ENCODE peak calls at places on chromosome 12, in four cellular contexts. D is lung microvascular endothelial cell; C is T-cell; Z is activated CD8-positive, alpha-beta memory T cell treated with anti-CD3 and anti-CD28 coated beads for 24 hours. B is an unnamed sample.

GRCh38 chr12:108850854-108851573 is 6.4 kb downstream of the SSH1 start:
- DNase-seq in D (peak; percentile 86), C (no peak), Z (no peak), B (no peak)

GRCh38 chr12:127582074-127582473 is 684.9 kb upstream of the TMEM132C start:
- DNase-seq in D (no peak), C (no peak), Z (no peak), B (no peak)

GRCh38 chr12:98990648-98991047 is 345.6 kb downstream of the APAF1 start:
- DNase-seq in D (no peak), C (no peak), Z (no peak), B (no peak)

GRCh38 chr12:49105504-49106120 is 5.0 kb downstream of the LMBR1L start:
- DNase-seq in D (peak; percentile 82), C (no peak), Z (no peak), B (no peak)

GRCh38 chr12:52924764-52925716 is 20.2 kb upstream of the KRT8 start:
- DNase-seq in D (no peak), C (no peak), Z (no peak), B (no peak)

GRCh38 chr12:21991526-21991925 is 50.3 kb upstream of the ABCC9 start:
- DNase-seq in D (no peak), C (no peak), Z (no peak), B (no peak)

GRCh38 chr12:78406776-78407335 is 457.7 kb upstream of the SYT1 start:
- DNase-seq in D (no peak), C (no peak), Z (no peak), B (no peak)

GRCh38 chr12:50400104-50400637 is 514 bp upstream of the LARP4 start:
- DNase-seq in D (no peak), C (no peak), Z (no peak), B (no peak)

GRCh38 chr12:52440821-52441319 is 6.7 kb upstream of the KRT75 start:
- DNase-seq in D (no peak), C (no peak), Z (no peak), B (no peak)

GRCh38 chr12:585062-586061 is 77.9 kb downstream of the NINJ2 start:
- DNase-seq in D (no peak), C (no peak), Z (no peak), B (no peak)

GRCh38 chr12:6724409-6724797 is 557 bp downstream of the COPS7A start:
- DNase-seq in D (peak; percentile 41), C (no peak), Z (peak; percentile 80), B (no peak)

GRCh38 chr12:58161773-58162172 is 220.4 kb downstream of the ATP23 start:
- DNase-seq in D (no peak), C (no peak), Z (no peak), B (no peak)

B was measured in vagina.